ENCODE peak calls at places on chromosomes 16 and 17, in five cellular contexts. D is WTC11, Q is HepG2, I is K562, L is H1. B is an unnamed sample.

GRCh38 chr17:10061131-10061581 is 137.2 kb downstream of the GAS7 start:
- DNase-seq in I (no peak), Q (no peak), D (no peak), L (no peak), B (no peak)

GRCh38 chr17:57665696-57666095 is 79.4 kb downstream of the CCDC182 start:
- DNase-seq in I (no peak), L (no peak), Q (no peak), D (no peak), B (no peak)

GRCh38 chr17:64185101-64185500 is 55.2 kb upstream of the ERN1 start:
- DNase-seq in Q (no peak), I (no peak), D (no peak), L (no peak), B (no peak)

GRCh38 chr16:81493755-81494433 is 49.3 kb downstream of the CMIP start:
- DNase-seq in L (peak; percentile 21), Q (peak; percentile 57), I (peak; percentile 85), D (no peak), B (no peak)

GRCh38 chr17:33667052-33667509 is 374.0 kb upstream of the ASIC2 start:
- DNase-seq in L (no peak), Q (no peak), I (peak; percentile 7), D (no peak), B (peak; percentile 48)

GRCh38 chr17:7929158-7930029 is at the start of gene KCNAB3:
- DNase-seq in I (peak; percentile 20), L (no peak), Q (no peak), D (peak; percentile 87), B (no peak)

GRCh38 chr17:60502145-60502544 is 23.9 kb downstream of the APPBP2 start:
- DNase-seq in D (no peak), I (no peak), Q (no peak), L (no peak), B (no peak)

GRCh38 chr16:14489460-14489859 is 140.6 kb downstream of the PARN start:
- DNase-seq in L (no peak), D (peak; percentile 45), Q (peak; percentile 57), I (peak; percentile 67), B (no peak)

GRCh38 chr17:79955961-79956735 is 79.5 kb downstream of the TBC1D16 start:
- DNase-seq in Q (no peak), D (no peak), L (no peak), I (no peak), B (no peak)

GRCh38 chr16:50255538-50255937 is 10.8 kb upstream of the ADCY7 start:
- DNase-seq in L (no peak), D (no peak), Q (no peak), I (no peak), B (no peak)

GRCh38 chr16:86894925-86895324 is 316.6 kb downstream of the FOXL1 start:
- DNase-seq in Q (no peak), D (no peak), I (no peak), L (no peak), B (no peak)

GRCh38 chr16:86455609-86456008 is 54.7 kb upstream of the FOXF1 start:
- DNase-seq in Q (no peak), D (no peak), L (no peak), I (no peak), B (no peak)

GRCh38 chr16:19898924-19899604 is 14.4 kb upstream of the GPRC5B start:
- DNase-seq in I (peak; percentile 72), Q (peak; percentile 66), D (peak; percentile 75), L (no peak), B (no peak)

GRCh38 chr16:12393208-12393607 is 410.5 kb downstream of the CPPED1 start:
- DNase-seq in D (no peak), Q (no peak), L (no peak), I (no peak), B (no peak)

GRCh38 chr16:57531253-57531575 is 5.2 kb downstream of the CCDC102A start:
- DNase-seq in Q (no peak), D (peak; percentile 5), L (no peak), I (no peak), B (no peak)

GRCh38 chr16:86665319-86665675 is 86.9 kb downstream of the FOXL1 start:
- DNase-seq in L (no peak), I (no peak), Q (peak; percentile 32), D (no peak), B (peak; percentile 28)

GRCh38 chr16:28162326-28162877 is 49.4 kb downstream of the XPO6 start:
- DNase-seq in I (no peak), D (no peak), L (no peak), Q (no peak), B (no peak)

GRCh38 chr17:7215652-7216139 is 3.9 kb downstream of the DLG4 start:
- DNase-seq in D (no peak), Q (no peak), I (no peak), L (no peak), B (no peak)

GRCh38 chr16:17512636-17513220 is 42.0 kb upstream of the XYLT1 start:
- DNase-seq in Q (no peak), I (no peak), D (no peak), L (no peak), B (no peak)

DNA sequence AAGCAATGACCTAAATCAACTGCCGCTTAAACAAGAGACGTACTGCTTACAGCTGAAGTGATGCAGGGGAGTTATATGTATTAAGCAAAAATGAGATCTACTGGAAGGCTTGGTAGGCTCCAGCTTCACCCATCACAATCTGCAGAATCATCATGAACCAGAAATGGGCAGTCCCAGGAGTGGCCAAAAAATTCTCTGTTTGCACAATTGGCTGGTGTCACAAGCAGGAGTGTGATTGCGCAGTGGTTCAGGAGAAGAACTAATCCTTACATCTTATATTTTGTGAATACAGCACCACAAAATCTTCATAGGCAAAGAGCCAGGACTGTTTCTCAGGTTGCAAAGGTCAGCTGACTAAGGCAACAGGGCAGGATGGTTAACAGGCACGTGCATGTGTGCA is 75.9 kb downstream of the CES1 start:
- DNase-seq in Q (no peak), I (no peak), D (no peak), L (no peak), B (no peak)
- TF ChIP-seq ATF2 in Q (no peak), I (no peak), D (no peak), L (no peak), B (no peak)

GRCh38 chr17:17781591-17782424 is 55.0 kb downstream of the SREBF1 start:
- DNase-seq in I (no peak), D (peak; percentile 64), Q (no peak), L (no peak), B (no peak)

GRCh38 chr17:17782425-17783120 is 54.2 kb downstream of the SREBF1 start:
- DNase-seq in I (peak; percentile 38), Q (no peak), D (peak; percentile 52), L (no peak), B (no peak)

GRCh38 chr17:17783121-17783824 is 53.5 kb downstream of the SREBF1 start:
- DNase-seq in D (peak; percentile 79), Q (no peak), I (peak; percentile 75), L (peak; percentile 38), B (peak; percentile 33)

GRCh38 chr17:17779015-17779611 is 57.7 kb downstream of the SREBF1 start:
- DNase-seq in L (no peak), D (no peak), Q (peak; percentile 62), I (no peak), B (no peak)

DNA sequence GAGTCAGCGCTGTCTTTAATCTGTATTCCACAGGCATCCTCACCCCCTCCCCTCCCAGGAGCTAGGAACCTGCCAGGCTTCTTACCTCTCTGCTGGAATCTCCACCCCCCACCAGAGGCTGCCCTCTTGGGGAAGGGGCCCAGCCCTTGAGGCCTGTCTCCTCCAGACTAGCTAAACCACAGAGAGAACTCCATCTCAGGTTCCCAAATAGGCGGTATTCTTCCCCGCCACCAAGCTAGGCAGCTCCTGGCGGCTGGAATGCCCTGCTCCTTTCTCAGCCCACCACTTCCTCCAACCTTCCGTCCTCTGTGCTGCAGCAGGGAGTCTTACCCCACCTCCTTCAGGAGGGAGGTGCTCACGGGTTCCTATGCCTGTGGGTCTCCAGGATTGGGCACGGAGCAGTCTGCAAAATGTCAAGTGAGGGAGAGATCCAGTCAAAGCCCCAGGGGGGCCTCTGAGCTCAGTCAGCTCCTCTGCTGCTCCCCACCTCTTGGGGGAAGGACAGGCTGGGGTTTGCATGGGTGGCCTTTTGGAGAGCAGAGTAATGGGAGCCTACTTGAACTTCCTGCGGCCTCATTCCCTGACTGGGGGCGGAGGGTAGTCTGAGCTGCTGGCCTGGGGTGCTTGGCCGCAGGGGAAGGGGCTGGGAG is 55.7 kb downstream of the SREBF1 start:
- DNase-seq in I (no peak), Q (no peak), L (peak; percentile 50), D (peak; percentile 71), B (no peak)
- TF ChIP-seq ATF2 in I (no peak), Q (no peak), L (no peak), D (no peak), B (no peak)

GRCh38 chr17:15432807-15433547 is 34.4 kb downstream of the CDRT4 start:
- DNase-seq in D (no peak), Q (peak; percentile 97), L (no peak), I (no peak), B (no peak)

GRCh38 chr17:15440347-15440746 is 27.1 kb downstream of the CDRT4 start:
- DNase-seq in L (no peak), D (no peak), I (peak; percentile 20), Q (no peak), B (no peak)

GRCh38 chr17:15441315-15441714 is 26.1 kb downstream of the CDRT4 start:
- DNase-seq in I (peak; percentile 34), Q (no peak), L (no peak), D (no peak), B (no peak)

GRCh38 chr17:15431766-15432165 is 35.7 kb downstream of the CDRT4 start:
- DNase-seq in D (no peak), L (no peak), Q (no peak), I (no peak), B (no peak)

DNA sequence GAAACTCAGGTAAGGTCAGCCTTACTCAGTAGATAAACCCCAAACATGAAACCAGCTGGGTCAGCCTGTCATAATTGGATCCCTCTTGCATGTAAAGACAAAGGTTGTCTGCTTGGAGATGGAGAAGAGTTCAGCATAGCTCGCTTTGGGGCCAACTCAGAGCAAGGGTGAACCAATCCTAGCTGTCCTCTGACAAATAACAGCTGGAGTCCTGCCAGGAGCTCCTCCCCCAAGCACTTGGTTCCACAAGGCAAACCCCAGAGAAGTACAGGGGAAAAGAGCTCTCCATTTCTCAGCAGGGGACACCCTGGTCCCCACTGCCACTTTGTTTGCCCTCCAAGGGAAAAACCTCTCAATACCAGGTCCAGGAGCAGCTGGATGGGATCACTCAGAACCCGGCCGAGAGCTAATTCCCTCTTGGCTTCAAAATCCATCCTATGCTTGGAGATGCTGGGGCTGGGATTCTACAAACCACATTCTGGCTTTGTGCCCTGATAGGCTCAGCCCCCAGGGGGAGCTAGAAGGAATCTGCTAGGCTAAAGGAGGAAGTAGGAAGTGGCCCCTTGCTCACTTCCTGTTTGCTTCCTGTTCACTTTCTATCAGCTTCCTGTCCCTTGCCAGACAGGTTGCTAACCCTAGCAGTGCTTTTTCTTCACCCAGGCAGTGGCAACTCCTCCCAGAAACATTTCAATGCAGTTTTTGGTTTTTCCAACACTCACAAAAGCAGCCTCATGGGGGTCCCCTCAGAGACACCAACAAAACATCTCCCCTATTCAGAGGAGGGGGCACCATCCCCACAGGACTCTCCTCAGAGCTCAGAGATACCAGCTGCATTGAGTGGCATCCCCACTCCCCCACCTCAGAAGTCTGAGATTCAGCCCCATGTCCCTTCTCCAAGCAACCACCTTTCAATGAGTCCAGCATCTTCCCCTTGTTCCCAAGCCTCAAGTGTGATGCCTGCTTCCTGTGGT is 30.7 kb downstream of the CDRT4 start:
- DNase-seq in L (no peak), I (peak; percentile 63), Q (peak; percentile 65), D (peak; percentile 59), B (no peak)
- TF ChIP-seq ATF2 in L (no peak), I (no peak), Q (no peak), D (no peak), B (no peak)

DNA sequence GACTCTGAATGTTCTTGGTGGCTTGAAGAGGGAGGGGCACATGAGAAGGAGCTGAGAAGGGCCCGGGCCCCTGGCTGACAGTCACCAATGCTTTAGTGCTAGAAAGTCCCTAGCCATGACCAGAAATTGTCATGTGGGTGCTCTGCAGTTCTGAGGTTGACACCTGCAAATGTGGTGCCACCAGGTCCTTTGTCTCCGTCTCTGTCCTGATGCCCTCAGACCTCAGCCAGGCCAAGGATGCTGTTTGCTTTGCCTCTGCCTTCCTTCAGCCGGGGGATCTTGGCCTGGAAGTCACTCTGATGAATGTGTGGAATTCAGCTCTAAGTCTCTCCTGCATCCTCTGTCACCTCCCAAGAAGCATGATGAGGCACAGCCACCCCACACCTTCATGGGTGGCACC is 63.6 kb downstream of the TNFRSF13B start:
- DNase-seq in D (no peak), Q (no peak), L (no peak), I (no peak), B (no peak)
- TF ChIP-seq ATF2 in D (no peak), Q (no peak), L (no peak), I (no peak), B (no peak)

B was measured in GM12878.